ENCODE peak calls at places on chromosome 19, in five cellular contexts. D is fibroblast of lung, Y is colonic mucosa, O is IMR-90, K is mesenchymal stem cell. V is an unnamed sample.

GRCh38 chr19:16018106-16018755 is 58.1 kb upstream of the TPM4 start:
- DNase-seq in D (no peak), Y (no peak), O (no peak), K (no peak), V (no peak)

GRCh38 chr19:3351702-3352447 is 14.5 kb upstream of the NFIC start:
- DNase-seq in D (no peak), Y (no peak), O (no peak), K (no peak), V (no peak)

GRCh38 chr19:19661675-19662251 is 1.7 kb downstream of the ATP13A1 start:
- DNase-seq in D (no peak), Y (no peak), O (no peak), K (no peak), V (peak)

GRCh38 chr19:45998834-45999233 is 3.6 kb downstream of the CCDC61 start:
- DNase-seq in D (no peak), Y (no peak), O (no peak), K (no peak), V (no peak)

GRCh38 chr19:46088101-46088500 is 36.4 kb downstream of the IGFL3 start:
- DNase-seq in D (no peak), Y (no peak), O (no peak), K (no peak), V (no peak)

GRCh38 chr19:29882719-29883105 is 59.3 kb upstream of the URI1 start:
- DNase-seq in D (no peak), Y (no peak), O (no peak), K (no peak), V (no peak)

GRCh38 chr19:49111218-49111998 is 2.8 kb upstream of the LIN7B start:
- DNase-seq in D (no peak), Y (no peak), O (no peak), K (no peak), V (no peak)

GRCh38 chr19:47581605-47582319 is 8.8 kb upstream of the ZNF541 start:
- DNase-seq in D (no peak), Y (no peak), O (no peak), K (no peak), V (no peak)

GRCh38 chr19:51365211-51366049 is 758 bp downstream of the ETFB start:
- DNase-seq in D (peak), Y (peak), O (peak), K (peak), V (peak)

GRCh38 chr19:35247526-35248309 is 1.1 kb upstream of the LSR start:
- DNase-seq in D (no peak), Y (peak), O (no peak), K (no peak), V (no peak)
- H3K9ac ChIP-seq in D (no peak), Y (peak), O (no peak), K (no peak), V (no peak)

GRCh38 chr19:11380653-11381534 is 3.2 kb downstream of the EPOR start:
- DNase-seq in D (peak), Y (peak), O (peak), K (peak), V (peak)

GRCh38 chr19:11384778-11385129 is 640 bp upstream of the EPOR start:
- DNase-seq in D (no peak), Y (no peak), O (no peak), K (no peak), V (no peak)

GRCh38 chr19:11383706-11384048 is 437 bp downstream of the EPOR start:
- DNase-seq in D (no peak), Y (no peak), O (no peak), K (no peak), V (no peak)

GRCh38 chr19:11381535-11382369 is 2.4 kb downstream of the EPOR start:
- DNase-seq in D (peak), Y (peak), O (peak), K (peak), V (peak)

GRCh38 chr19:11382898-11383705 is 1.0 kb downstream of the EPOR start:
- DNase-seq in D (no peak), Y (peak), O (no peak), K (peak), V (peak)
- H3K9ac ChIP-seq in D (peak), Y (no peak), O (no peak), K (no peak), V (no peak)

GRCh38 chr19:18594824-18595373 is 6.3 kb downstream of the REX1BD start:
- DNase-seq in D (no peak), Y (no peak), O (no peak), K (no peak), V (no peak)
- H3K9ac ChIP-seq in D (no peak), Y (no peak), O (peak), K (peak), V (peak)

GRCh38 chr19:54453921-54454780 is 5.2 kb downstream of the LENG8 start:
- DNase-seq in D (no peak), Y (no peak), O (no peak), K (no peak), V (no peak)

GRCh38 chr19:54452626-54453025 is 3.6 kb downstream of the LENG8 start:
- DNase-seq in D (no peak), Y (no peak), O (no peak), K (no peak), V (no peak)

GRCh38 chr19:54449701-54450069 is 686 bp downstream of the LENG8 start:
- DNase-seq in D (peak), Y (no peak), O (peak), K (peak), V (peak)

GRCh38 chr19:54451331-54451871 is 2.4 kb downstream of the LENG8 start:
- DNase-seq in D (peak), Y (no peak), O (no peak), K (peak), V (peak)

GRCh38 chr19:54451997-54452396 is 3.0 kb downstream of the LENG8 start:
- DNase-seq in D (no peak), Y (no peak), O (no peak), K (no peak), V (no peak)
- H3K9ac ChIP-seq in D (no peak), Y (no peak), O (no peak), K (peak), V (peak)

GRCh38 chr19:5628919-5629481 is 6.1 kb downstream of the SAFB start:
- DNase-seq in D (no peak), Y (no peak), O (no peak), K (no peak), V (no peak)
- H3K9ac ChIP-seq in D (no peak), Y (no peak), O (no peak), K (peak), V (no peak)

DNA sequence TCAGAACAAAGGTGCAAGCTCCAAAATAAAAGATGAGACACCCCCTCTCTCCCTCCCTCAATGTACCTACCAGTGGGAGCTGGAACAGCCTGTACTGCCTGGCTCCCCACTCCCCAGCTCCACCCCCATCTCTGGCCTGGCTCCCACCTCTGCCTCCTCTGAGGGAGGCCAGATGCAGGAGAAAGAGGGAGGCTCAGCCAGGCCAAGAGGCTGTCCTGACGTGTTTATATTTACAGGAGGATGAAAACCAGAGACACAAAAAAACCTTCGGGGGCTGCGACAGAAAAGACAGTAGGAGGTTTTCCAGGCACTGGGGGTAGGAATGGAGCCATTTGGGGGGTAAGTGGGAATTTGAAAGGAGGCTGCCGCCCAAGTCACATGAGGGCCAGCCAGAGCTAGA is 19.7 kb downstream of the ARHGEF18 start:
- DNase-seq in D (no peak), Y (peak), O (no peak), K (peak), V (no peak)
- H3K9ac ChIP-seq in D (no peak), Y (no peak), O (no peak), K (peak), V (peak)